ENCODE peak calls at places on chromosomes 13 and 19, in eight cellular contexts. A is type B pancreatic cell, K is HEK293T, S is EL, M is hepatic stellate cell, J is HTR-8/SVneo, W is AG04450, E is astrocyte. D is an unnamed sample.

GRCh38 chr19:10431943-10432735 is 11.8 kb downstream of the PDE4A start:
- DNase-seq in E (no peak), A (no peak), M (peak), K (no peak), W (no peak), S (peak), J (no peak), D (peak)

GRCh38 chr19:51531349-51532315 is at the start of gene SIGLEC6:
- DNase-seq in M (no peak), K (no peak), S (no peak), W (no peak), E (no peak), A (no peak), J (no peak), D (no peak)

GRCh38 chr19:55078996-55079395 is 3.3 kb downstream of the EPS8L1 start:
- DNase-seq in W (no peak), S (no peak), K (no peak), A (no peak), M (no peak), J (no peak), E (no peak), D (no peak)

GRCh38 chr13:109140777-109141354 is 511.5 kb downstream of the MYO16 start:
- DNase-seq in M (no peak), K (no peak), S (no peak), J (no peak), W (no peak), A (no peak), E (no peak), D (no peak)

GRCh38 chr13:92307752-92308151 is 909.3 kb downstream of the GPC5 start:
- DNase-seq in K (no peak), E (no peak), J (no peak), A (no peak), M (no peak), S (no peak), W (no peak), D (no peak)

GRCh38 chr19:18097217-18097992 is at the start of gene MAST3:
- DNase-seq in M (peak), K (peak), E (no peak), J (peak), W (no peak), A (peak), S (peak), D (peak)

GRCh38 chr19:15330801-15331418 is 1.4 kb downstream of the BRD4 start:
- DNase-seq in A (no peak), M (peak), K (no peak), W (peak), J (peak), E (peak), S (peak), D (no peak)

GRCh38 chr19:16315825-16316505 is 8.7 kb upstream of the KLF2 start:
- DNase-seq in W (peak), M (peak), S (peak), K (no peak), J (no peak), A (no peak), E (peak), D (no peak)

GRCh38 chr13:43354147-43354945 is 331.0 kb downstream of the DNAJC15 start:
- DNase-seq in J (no peak), W (no peak), A (no peak), S (no peak), M (no peak), E (no peak), K (no peak), D (no peak)

GRCh38 chr13:51542358-51542972 is 41.8 kb upstream of the WDFY2 start:
- DNase-seq in W (no peak), M (no peak), S (no peak), J (no peak), E (no peak), A (no peak), K (peak), D (no peak)

GRCh38 chr19:35661995-35662340 is 4.3 kb upstream of the UPK1A start:
- DNase-seq in M (no peak), J (no peak), A (no peak), W (no peak), S (no peak), K (no peak), E (no peak), D (no peak)

GRCh38 chr19:17687857-17688784 is at the start of gene UNC13A:
- DNase-seq in J (peak), K (peak), S (peak), W (no peak), E (no peak), A (peak), M (peak), D (no peak)

GRCh38 chr13:50075619-50076097 is 60.4 kb downstream of the KCNRG start:
- DNase-seq in W (no peak), J (no peak), M (no peak), S (no peak), K (no peak), A (no peak), E (no peak), D (no peak)

GRCh38 chr19:48969276-48970138 is 4.4 kb downstream of the FTL start:
- DNase-seq in J (no peak), K (no peak), S (no peak), W (no peak), M (no peak), A (no peak), E (no peak), D (no peak)

GRCh38 chr19:5128251-5128931 is 159.5 kb downstream of the KDM4B start:
- DNase-seq in W (peak), A (no peak), M (peak), E (peak), K (peak), J (no peak), S (peak), D (no peak)

GRCh38 chr13:31409678-31410356 is 210.0 kb downstream of the B3GLCT start:
- DNase-seq in A (no peak), J (no peak), E (peak), M (no peak), K (no peak), W (no peak), S (no peak), D (no peak)

GRCh38 chr13:79528759-79529191 is 47.8 kb downstream of the NDFIP2 start:
- DNase-seq in W (no peak), S (no peak), A (no peak), J (no peak), E (no peak), K (peak), M (no peak), D (no peak)

GRCh38 chr19:46068345-46069258 is 27.8 kb upstream of the IGFL4 start:
- DNase-seq in W (peak), A (no peak), J (peak), E (peak), K (no peak), S (peak), M (peak), D (no peak)

GRCh38 chr13:23828086-23828485 is 61.1 kb downstream of the MIPEP start:
- DNase-seq in A (no peak), W (no peak), S (no peak), K (no peak), J (no peak), E (no peak), M (no peak), D (no peak)

GRCh38 chr13:48528720-48529119 is 4.2 kb downstream of the RCBTB2 start:
- DNase-seq in E (no peak), S (no peak), W (no peak), K (no peak), J (no peak), M (no peak), A (no peak), D (no peak)

GRCh38 chr13:73835138-73835721 is 299.0 kb downstream of the KLF12 start:
- DNase-seq in S (peak), K (peak), A (no peak), J (peak), E (peak), W (no peak), M (peak), D (no peak)

GRCh38 chr13:113369189-113369588 is 5.3 kb upstream of the GRTP1 start:
- DNase-seq in A (peak), M (no peak), K (no peak), J (no peak), W (no peak), S (no peak), E (no peak), D (no peak)

GRCh38 chr13:40777166-40777956 is 6.4 kb upstream of the MRPS31 start:
- DNase-seq in S (peak), M (no peak), A (no peak), E (peak), J (peak), W (no peak), K (peak), D (no peak)

GRCh38 chr13:26971990-26972888 is 199.4 kb downstream of the USP12 start:
- DNase-seq in K (no peak), M (no peak), A (no peak), J (no peak), E (peak), W (no peak), S (peak), D (no peak)

GRCh38 chr13:95660981-95661581 is 15.9 kb upstream of the DNAJC3 start:
- DNase-seq in A (no peak), M (no peak), E (peak), J (no peak), S (peak), W (no peak), K (peak), D (no peak)

GRCh38 chr13:98575876-98576214 is 1.1 kb downstream of the STK24 start:
- DNase-seq in A (no peak), K (no peak), J (no peak), E (no peak), W (no peak), S (no peak), M (no peak), D (no peak)

GRCh38 chr13:90510319-90510718 is 837.2 kb upstream of the MIR17HG start:
- DNase-seq in K (no peak), W (no peak), A (no peak), M (no peak), J (no peak), E (peak), S (peak), D (no peak)

GRCh38 chr19:18385675-18386542 is at the start of gene GDF15:
- DNase-seq in E (peak), A (peak), J (no peak), S (peak), K (peak), W (peak), M (peak), D (peak)

GRCh38 chr13:114315074-114315785 is 927 bp downstream of the CHAMP1 start:
- DNase-seq in M (no peak), W (no peak), J (no peak), K (no peak), S (no peak), E (no peak), A (no peak), D (no peak)

GRCh38 chr19:33399081-33399744 is 25.7 kb downstream of the CEBPG start:
- DNase-seq in J (no peak), A (no peak), E (no peak), M (no peak), K (no peak), S (no peak), W (no peak), D (no peak)

GRCh38 chr13:32754179-32754578 is 167.9 kb downstream of the PDS5B start:
- DNase-seq in W (no peak), K (no peak), J (no peak), E (no peak), M (no peak), A (no peak), S (no peak), D (no peak)

GRCh38 chr13:27293873-27294515 is 23.4 kb downstream of the RASL11A start:
- DNase-seq in K (no peak), J (no peak), A (no peak), E (no peak), W (no peak), M (no peak), S (no peak), D (no peak)

GRCh38 chr13:107025991-107026390 is 458.1 kb upstream of the ARGLU1 start:
- DNase-seq in J (no peak), E (peak), A (no peak), S (peak), M (peak), W (no peak), K (no peak), D (no peak)

GRCh38 chr19:31350693-31351211 is 1.5 kb upstream of the TSHZ3 start:
- DNase-seq in M (peak), K (peak), W (no peak), S (peak), A (no peak), E (peak), J (peak), D (no peak)

D was measured in suprapubic skin.